ENCODE peak calls at places on chromosomes 2 and 18, in seven cellular contexts. B is GM19239; Q is A172; R is 8988T; N is kidney tubule cell; S is activated CD8-positive, alpha-beta T cell treated with anti-CD3 and anti-CD28 coated beads for 36 hours; W is heart right ventricle. X is an unnamed sample.

GRCh38 chr2:30235008-30235655 is 3.8 kb downstream of the LBH start:
- DNase-seq in B (no peak), Q (no peak), R (no peak), N (peak), S (peak), W (no peak), X (peak)

GRCh38 chr2:122754561-122754960 is 999.1 kb downstream of the TSN start:
- DNase-seq in B (no peak), Q (no peak), R (no peak), N (no peak), S (no peak), W (no peak), X (no peak)

GRCh38 chr18:58785171-58785805 is 79.4 kb upstream of the ZNF532 start:
- DNase-seq in B (no peak), Q (peak), R (no peak), N (peak), S (no peak), W (no peak), X (no peak)

GRCh38 chr18:51520676-51521180 is 323.2 kb upstream of the MEX3C start:
- DNase-seq in B (no peak), Q (peak), R (no peak), N (no peak), S (no peak), W (no peak), X (no peak)

GRCh38 chr18:2984703-2985261 is 28.2 kb downstream of the LPIN2 start:
- DNase-seq in B (no peak), Q (no peak), R (no peak), N (peak), S (peak), W (no peak), X (no peak)

GRCh38 chr2:228064796-228065315 is 116.6 kb downstream of the SPHKAP start:
- DNase-seq in B (no peak), Q (no peak), R (no peak), N (no peak), S (no peak), W (no peak), X (no peak)

GRCh38 chr2:86274918-86275275 is 62.5 kb downstream of the REEP1 start:
- DNase-seq in B (no peak), Q (no peak), R (no peak), N (peak), S (no peak), W (peak), X (no peak)

GRCh38 chr18:74234326-74235171 is 57.2 kb downstream of the CYB5A start:
- DNase-seq in B (no peak), Q (no peak), R (no peak), N (peak), S (no peak), W (no peak), X (no peak)

GRCh38 chr2:222572761-222573174 is 83.1 kb downstream of the FARSB start:
- DNase-seq in B (no peak), Q (peak), R (no peak), N (peak), S (no peak), W (no peak), X (no peak)

GRCh38 chr2:241882090-241882625 is 12.6 kb downstream of the RTP5 start:
- DNase-seq in B (peak), Q (no peak), R (no peak), N (peak), S (peak), W (peak), X (no peak)

GRCh38 chr2:161088658-161089350 is 71.4 kb upstream of the TANK start:
- DNase-seq in B (no peak), Q (no peak), R (no peak), N (no peak), S (no peak), W (no peak), X (no peak)

GRCh38 chr18:3675446-3675845 is 225.5 kb downstream of the TGIF1 start:
- DNase-seq in B (no peak), Q (peak), R (peak), N (peak), S (no peak), W (no peak), X (no peak)

GRCh38 chr2:219059725-219060682 is 717 bp downstream of the IHH start:
- DNase-seq in B (peak), Q (no peak), R (peak), N (no peak), S (peak), W (no peak), X (peak)

GRCh38 chr2:64406407-64406774 is 47.6 kb upstream of the LGALSL start:
- DNase-seq in B (no peak), Q (no peak), R (no peak), N (no peak), S (no peak), W (no peak), X (peak)

GRCh38 chr2:223995569-223995968 is 38.3 kb downstream of the MRPL44 start:
- DNase-seq in B (no peak), Q (peak), R (no peak), N (peak), S (no peak), W (no peak), X (no peak)

GRCh38 chr2:20494246-20494645 is 47.4 kb downstream of the RHOB start:
- DNase-seq in B (no peak), Q (peak), R (no peak), N (no peak), S (no peak), W (no peak), X (no peak)

GRCh38 chr2:8640498-8640897 is 41.4 kb upstream of the ID2 start:
- DNase-seq in B (no peak), Q (no peak), R (no peak), N (no peak), S (no peak), W (no peak), X (no peak)

GRCh38 chr2:100105678-100106054 is 36.7 kb downstream of the AFF3 start:
- DNase-seq in B (no peak), Q (no peak), R (no peak), N (no peak), S (no peak), W (no peak), X (no peak)

GRCh38 chr18:27185025-27185763 is at the start of gene CHST9:
- DNase-seq in B (no peak), Q (no peak), R (peak), N (peak), S (no peak), W (peak), X (peak)

GRCh38 chr2:100744589-100744988 is 75.3 kb upstream of the NPAS2 start:
- DNase-seq in B (no peak), Q (peak), R (no peak), N (peak), S (no peak), W (no peak), X (no peak)